ENCODE peak calls at places on chromosomes 6 and 20, in six cellular contexts. K is OCI-LY7, F is PC-3, X is pancreas, Z is HFFc6, O is mesothelial cell of epicardium. H is an unnamed sample.

GRCh38 chr6:11650297-11650696 is 112.7 kb downstream of the TMEM170B start:
- DNase-seq in X (no peak), F (peak), O (no peak), Z (peak), K (no peak), H (no peak)

GRCh38 chr20:63084563-63084927 is 77.8 kb upstream of the BHLHE23 start:
- DNase-seq in X (no peak), Z (no peak), K (no peak), O (no peak), F (no peak), H (no peak)

GRCh38 chr20:57594092-57594911 is 25.9 kb downstream of the ZBP1 start:
- DNase-seq in X (peak), Z (no peak), F (peak), K (peak), O (peak), H (peak)

GRCh38 chr6:106257195-106257594 is 68.4 kb downstream of the ATG5 start:
- DNase-seq in Z (peak), K (no peak), O (no peak), X (no peak), F (peak), H (no peak)

GRCh38 chr20:4870906-4871305 is 130.4 kb downstream of the SLC23A2 start:
- DNase-seq in X (no peak), Z (no peak), F (no peak), O (no peak), K (no peak), H (no peak)

GRCh38 chr6:41199427-41200246 is 1.3 kb downstream of the TREML2 start:
- DNase-seq in O (no peak), K (peak), Z (no peak), X (no peak), F (no peak), H (no peak)

GRCh38 chr20:41425180-41425884 is 58.7 kb upstream of the EMILIN3 start:
- DNase-seq in Z (peak), K (no peak), F (no peak), O (no peak), X (no peak), H (no peak)

GRCh38 chr6:16388488-16388887 is 150.1 kb downstream of the GMPR start:
- DNase-seq in F (no peak), X (no peak), O (no peak), Z (peak), K (no peak), H (no peak)

GRCh38 chr6:27582928-27583725 is 110.2 kb upstream of the ZNF184 start:
- DNase-seq in K (no peak), X (peak), Z (peak), O (peak), F (peak), H (no peak)

GRCh38 chr6:34067814-34068213 is 78.1 kb downstream of the GRM4 start:
- DNase-seq in O (no peak), Z (no peak), K (peak), X (no peak), F (peak), H (no peak)
- TF ChIP-seq CTCF in O (no peak), Z (peak), K (peak), X (no peak), F (peak), H (no peak)

GRCh38 chr20:32678948-32679347 is 5.2 kb upstream of the C20orf203 start:
- DNase-seq in Z (no peak), F (peak), K (no peak), O (no peak), X (no peak), H (no peak)

GRCh38 chr20:32682508-32682987 is 8.8 kb upstream of the C20orf203 start:
- DNase-seq in Z (no peak), O (no peak), X (no peak), F (no peak), K (no peak), H (no peak)

GRCh38 chr20:32685541-32686529 is 12.1 kb upstream of the C20orf203 start:
- DNase-seq in Z (peak), K (no peak), O (peak), F (no peak), X (no peak), H (no peak)

GRCh38 chr20:32681175-32682084 is 7.7 kb upstream of the C20orf203 start:
- DNase-seq in X (no peak), O (peak), K (peak), F (peak), Z (no peak), H (peak)

DNA sequence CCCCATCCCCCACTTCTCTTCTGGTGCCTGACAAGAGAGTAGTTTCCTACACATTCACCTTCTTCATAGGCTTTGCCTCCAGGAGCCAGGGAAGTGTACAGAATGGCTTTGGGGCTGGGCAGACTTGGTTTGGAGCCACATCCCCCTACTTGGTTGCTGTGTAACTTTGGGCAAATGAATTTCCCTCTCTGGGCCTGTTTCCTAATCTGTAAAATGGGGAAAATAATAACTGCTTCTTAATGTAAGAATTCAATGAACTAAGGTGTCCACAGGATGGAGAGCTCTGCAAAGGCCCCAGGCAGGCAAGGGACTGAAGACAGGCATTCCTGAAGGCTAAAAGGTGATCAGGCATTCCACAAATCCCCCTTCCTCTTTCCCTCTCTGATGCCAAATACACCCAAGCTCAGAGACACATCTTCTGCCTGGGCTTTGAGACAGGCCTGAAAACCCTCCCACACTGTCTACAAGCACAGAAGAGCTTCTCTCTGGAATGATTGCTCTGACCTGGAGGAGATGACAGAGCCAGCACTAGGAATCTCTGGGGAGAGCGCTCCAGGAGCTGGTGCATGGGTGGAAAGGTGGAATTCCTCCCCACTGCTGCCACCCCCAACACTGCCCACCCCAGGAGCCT is 6.9 kb upstream of the C20orf203 start:
- DNase-seq in K (no peak), F (no peak), O (no peak), Z (no peak), X (no peak), H (no peak)
- TF ChIP-seq CTCF in K (no peak), F (no peak), O (no peak), Z (no peak), X (no peak), H (no peak)

GRCh38 chr6:51569594-51569993 is 517.8 kb downstream of the PKHD1 start:
- DNase-seq in O (no peak), X (no peak), K (no peak), F (peak), Z (no peak), H (no peak)
- TF ChIP-seq CTCF in O (no peak), X (no peak), K (no peak), F (peak), Z (no peak), H (no peak)

DNA sequence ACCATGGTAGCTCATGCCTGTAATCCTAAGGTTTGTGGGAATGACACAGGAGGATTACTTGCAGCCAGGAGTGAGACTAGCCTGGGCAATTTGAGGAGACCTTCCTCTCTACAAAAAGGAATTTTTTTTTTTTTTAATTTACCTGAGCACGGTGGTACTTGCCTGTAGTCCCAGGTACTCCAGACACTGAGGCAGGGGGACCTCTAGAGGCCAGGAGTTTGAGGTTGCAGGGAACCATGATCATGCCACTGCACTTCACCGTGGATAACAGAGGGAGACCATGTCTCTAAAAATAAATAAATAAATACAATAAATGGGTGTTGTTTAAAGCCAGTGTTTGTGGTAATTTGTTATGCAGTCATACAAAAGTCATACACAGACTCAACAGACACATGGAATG is 2.4 kb upstream of the HLA-F start:
- DNase-seq in F (peak), K (peak), O (no peak), X (no peak), Z (no peak), H (no peak)
- TF ChIP-seq CTCF in F (peak), K (peak), O (no peak), X (no peak), Z (no peak), H (no peak)

GRCh38 chr6:168815229-168815628 is 374.2 kb downstream of the SMOC2 start:
- DNase-seq in X (no peak), F (no peak), Z (no peak), K (peak), O (no peak), H (no peak)
- TF ChIP-seq CTCF in X (no peak), F (peak), Z (no peak), K (peak), O (no peak), H (peak)

DNA sequence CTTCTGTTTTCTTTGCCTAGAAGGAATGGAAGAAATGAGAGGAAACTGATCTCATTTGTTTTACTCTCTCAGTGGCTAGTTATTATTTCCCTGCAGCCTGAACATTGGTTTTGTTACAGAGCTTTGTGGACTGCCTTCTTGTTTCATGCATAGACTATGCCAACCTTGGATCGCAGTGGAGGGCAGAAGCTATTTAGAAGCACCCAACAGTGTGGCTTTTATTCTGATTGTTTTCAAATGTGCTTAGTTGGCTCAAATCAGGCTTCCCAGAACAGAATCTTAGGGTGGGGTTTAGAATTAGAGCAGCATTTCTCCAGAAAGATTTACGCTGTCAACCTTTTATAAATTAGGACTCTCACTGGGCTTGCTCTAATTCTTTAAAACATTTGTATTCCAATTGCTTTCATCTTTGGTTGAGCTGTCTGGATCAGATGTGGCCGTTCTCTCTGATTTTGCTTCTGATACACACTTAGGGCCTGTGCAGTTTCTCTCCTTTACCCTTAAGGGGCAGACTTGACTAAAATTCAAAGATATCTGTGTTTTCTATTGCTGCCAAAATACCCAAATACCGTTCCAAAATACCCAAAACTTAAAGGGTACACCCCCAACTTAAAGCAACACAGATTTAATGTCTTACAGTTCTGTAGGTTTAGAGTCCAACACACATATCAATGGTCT is 210.3 kb downstream of the BCKDHB start:
- DNase-seq in K (no peak), X (no peak), F (no peak), O (no peak), Z (no peak), H (no peak)
- TF ChIP-seq CTCF in K (no peak), X (no peak), F (peak), O (no peak), Z (peak), H (no peak)